ENCODE peak calls at places on chromosomes 6 and 20, in four cellular contexts. F is transverse colon, C is breast epithelium, W is HCT116. R is an unnamed sample.

GRCh38 chr20:59585714-59586404 is 18.5 kb upstream of the PHACTR3 start:
- DNase-seq in F (no peak), W (no peak), C (no peak), R (no peak)

GRCh38 chr20:30812739-30813411 is 444.6 kb upstream of the DEFB115 start:
- DNase-seq in C (no peak), F (no peak), W (no peak), R (no peak)

GRCh38 chr6:134373966-134374365 is 56.1 kb upstream of the SGK1 start:
- DNase-seq in C (no peak), W (no peak), F (no peak), R (no peak)

GRCh38 chr6:40346241-40346640 is 240.9 kb downstream of the LRFN2 start:
- DNase-seq in F (no peak), W (no peak), C (no peak), R (no peak)

GRCh38 chr6:83536034-83536646 is 23.8 kb downstream of the PRSS35 start:
- DNase-seq in W (peak), C (no peak), F (peak), R (no peak)

GRCh38 chr6:109795994-109796555 is 105.0 kb downstream of the FIG4 start:
- DNase-seq in F (no peak), W (no peak), C (no peak), R (no peak)

GRCh38 chr6:99789767-99790166 is 183.1 kb downstream of the PRDM13 start:
- DNase-seq in W (no peak), C (no peak), F (no peak), R (no peak)

GRCh38 chr20:23027721-23028120 is 7.4 kb upstream of the SSTR4 start:
- DNase-seq in W (no peak), F (no peak), C (no peak), R (no peak)

GRCh38 chr6:83055366-83055964 is 10.2 kb downstream of the UBE3D start:
- DNase-seq in W (peak), F (peak), C (no peak), R (peak)

GRCh38 chr6:109087661-109088264 is 6.9 kb downstream of the SESN1 start:
- DNase-seq in F (no peak), C (no peak), W (no peak), R (no peak)

GRCh38 chr6:145323652-145324051 is 411.7 kb downstream of the EPM2A start:
- DNase-seq in W (no peak), C (no peak), F (no peak), R (no peak)

GRCh38 chr6:145313041-145313855 is 422.1 kb downstream of the EPM2A start:
- DNase-seq in F (no peak), W (no peak), C (no peak), R (no peak)

GRCh38 chr6:145315982-145316600 is 419.2 kb downstream of the EPM2A start:
- DNase-seq in C (no peak), W (no peak), F (no peak), R (no peak)

GRCh38 chr6:145319605-145320004 is 415.7 kb downstream of the EPM2A start:
- DNase-seq in C (no peak), W (no peak), F (no peak), R (no peak)

GRCh38 chr6:145318952-145319351 is 416.4 kb downstream of the EPM2A start:
- DNase-seq in C (no peak), F (no peak), W (peak), R (no peak)
- TF ChIP-seq CTCF in C (no peak), F (no peak), W (peak), R (no peak)

DNA sequence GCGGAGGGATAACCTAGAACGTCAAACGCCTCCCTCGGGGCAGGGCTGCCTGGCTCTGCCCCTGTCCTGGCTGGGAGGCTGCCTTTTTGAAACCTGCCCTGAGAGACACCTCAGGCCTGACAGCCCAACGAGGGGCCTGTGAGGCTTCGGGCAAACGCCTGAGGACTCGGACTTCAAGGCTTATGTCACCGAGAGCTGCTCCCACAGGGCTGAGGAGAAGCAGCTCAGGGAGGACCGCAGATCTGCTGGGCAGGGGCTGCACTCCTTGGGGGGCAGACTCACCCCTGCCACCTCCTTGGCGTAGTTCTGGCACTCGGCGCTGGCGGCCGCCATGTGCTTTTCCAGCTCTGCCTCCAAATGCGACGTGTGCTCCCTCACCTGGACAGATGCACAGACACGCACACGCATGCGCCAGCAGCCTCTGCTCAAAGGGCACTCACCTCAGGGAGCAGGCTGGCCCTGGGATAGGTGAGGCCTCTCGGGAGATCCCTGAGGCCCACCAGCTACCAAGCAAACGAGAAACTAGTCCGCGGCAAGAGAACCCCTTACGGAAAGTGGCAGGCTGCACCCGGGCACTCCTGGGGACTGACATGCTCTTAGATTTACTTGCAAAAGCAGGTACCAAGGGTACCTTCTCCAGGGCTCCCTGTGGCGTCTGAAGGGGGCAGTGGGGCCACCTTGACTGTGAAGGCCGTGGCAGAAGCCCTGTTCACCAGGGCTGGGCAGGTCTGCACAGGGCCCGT is 49.6 kb downstream of the DSTN start:
- DNase-seq in F (peak), W (no peak), C (peak), R (no peak)
- TF ChIP-seq POLR2AphosphoS5 in F (no peak), W (no peak), C (no peak), R (no peak)

DNA sequence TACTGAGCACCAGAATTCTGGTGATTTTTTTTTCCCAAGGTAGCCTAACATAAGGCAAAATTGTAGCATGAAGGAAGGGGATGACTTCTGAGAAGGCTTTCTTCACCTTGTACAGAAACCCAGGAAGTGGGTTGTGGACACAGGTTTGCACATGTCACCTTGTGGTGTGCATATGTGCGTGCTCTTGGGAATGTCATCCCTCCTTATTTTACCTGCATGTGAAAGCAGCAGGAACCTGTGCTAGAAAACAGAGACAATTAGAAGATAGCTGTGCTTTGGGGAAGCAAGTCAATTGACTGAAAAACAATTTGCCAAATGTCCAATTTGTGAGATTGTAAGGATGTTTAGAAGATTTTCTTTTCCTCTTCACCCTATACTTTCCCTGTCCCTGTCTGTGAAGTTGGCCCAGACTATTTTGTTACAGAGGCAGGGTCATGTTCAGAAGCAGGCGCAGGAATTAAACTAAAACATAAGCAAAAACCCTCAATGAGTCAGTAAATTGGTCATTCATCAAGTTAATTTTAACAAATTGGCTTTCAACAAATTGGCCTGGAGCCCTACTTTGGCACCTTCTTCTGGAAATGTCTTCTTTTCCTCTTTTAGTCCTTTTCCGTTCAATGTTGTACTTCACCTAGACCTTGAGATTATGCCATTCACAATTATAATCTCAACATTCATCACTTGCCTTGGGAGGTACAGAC is 261.2 kb downstream of the ADGB start:
- DNase-seq in W (no peak), F (no peak), C (no peak), R (no peak)
- TF ChIP-seq CTCF in W (no peak), F (no peak), C (no peak), R (no peak)

DNA sequence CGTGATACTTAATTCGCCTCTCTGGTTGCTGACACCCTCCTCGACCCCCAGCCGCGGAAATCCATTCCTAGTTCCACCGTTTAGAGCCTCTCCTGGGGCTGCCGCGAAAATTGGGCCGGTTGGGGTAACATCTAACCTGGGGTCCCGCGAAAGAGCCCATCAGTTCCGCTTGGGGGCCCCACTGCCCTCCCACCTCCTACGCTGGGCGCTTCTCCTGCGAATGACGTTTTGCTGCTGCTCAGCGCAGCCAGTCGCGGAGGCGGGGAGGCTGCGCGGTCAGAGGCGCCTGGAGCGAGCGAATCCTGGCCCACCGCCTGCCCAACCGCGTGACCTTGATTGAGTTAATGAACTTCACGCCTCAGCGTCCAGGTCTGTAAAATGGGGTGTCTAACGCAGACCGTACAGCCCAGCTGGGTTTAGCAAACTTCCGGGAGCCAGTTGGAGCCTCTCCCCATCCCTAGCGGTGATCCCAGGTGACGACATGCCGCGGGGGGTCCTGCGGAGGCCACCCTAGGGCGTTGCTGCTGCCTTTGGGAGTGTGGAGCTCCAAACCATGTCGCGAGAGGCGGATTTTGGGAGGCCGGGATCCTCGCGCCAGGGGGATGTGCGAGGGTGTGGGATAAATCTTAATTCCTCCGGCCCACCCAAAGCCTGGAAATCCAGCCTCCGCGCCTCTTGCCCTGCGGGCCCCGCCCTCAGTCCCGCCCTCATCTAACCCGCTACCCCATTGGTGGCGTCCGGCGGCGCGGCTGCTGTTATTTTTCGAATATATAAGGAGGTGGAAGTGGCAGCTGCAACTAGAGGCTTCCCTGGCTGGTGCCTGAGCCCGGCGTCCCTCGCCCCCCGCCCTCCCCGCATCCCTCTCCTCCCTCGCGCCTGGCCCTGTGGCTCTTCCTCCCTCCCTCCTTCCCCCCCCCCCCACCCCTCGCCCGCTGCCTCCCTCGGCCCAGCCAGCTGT is at the start of gene CDC25B:
- DNase-seq in C (peak), F (peak), W (peak), R (peak)
- TF ChIP-seq POLR2AphosphoS5 in C (peak), F (peak), W (peak), R (no peak)

GRCh38 chr6:166097914-166098522 is 69.6 kb downstream of the TBXT start:
- DNase-seq in F (peak), C (peak), W (peak), R (no peak)
- TF ChIP-seq CTCF in F (peak), C (peak), W (peak), R (peak)

DNA sequence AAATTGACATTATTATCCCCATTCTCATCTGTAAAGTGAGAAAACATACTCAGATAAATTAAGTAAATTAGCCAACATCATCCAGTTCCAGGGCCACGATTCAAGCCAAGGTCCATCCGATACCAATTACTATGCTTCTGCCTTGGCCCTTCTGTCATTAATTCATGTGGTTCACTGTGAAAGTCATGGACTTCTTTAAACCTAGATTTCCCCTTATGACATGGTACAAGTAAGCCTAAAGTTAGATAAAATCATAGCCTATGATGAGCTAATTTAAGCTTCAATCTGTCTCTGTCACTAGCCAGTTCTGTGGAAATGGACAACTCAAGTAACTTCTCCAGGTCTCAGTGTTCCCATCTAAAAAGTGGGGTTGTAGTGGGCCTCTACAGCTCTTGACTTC is 225.5 kb upstream of the MARCKS start:
- DNase-seq in W (no peak), C (no peak), F (no peak), R (no peak)
- TF ChIP-seq POLR2AphosphoS5 in W (no peak), C (no peak), F (no peak), R (no peak)

R was measured in HL-60.